ENCODE peak calls at places on chromosomes 13 and 19, in nine cellular contexts. Y is hepatic stellate cell, E is NCI-H526, B is NCI-H1694, K is HS-5, P is colonic mucosa, J is GM03348, V is GM04504, H is left lung. L is an unnamed sample.

GRCh38 chr13:113023217-113023597 is 54.2 kb downstream of the MCF2L start:
- DNase-seq in V (no peak), K (no peak), P (no peak), Y (no peak), E (no peak), J (no peak), B (no peak), H (peak; percentile 76), L (no peak)

GRCh38 chr19:46875234-46875633 is 14.4 kb downstream of the ARHGAP35 start:
- DNase-seq in K (no peak), Y (no peak), V (no peak), H (no peak), P (no peak), J (no peak), B (no peak), E (no peak), L (no peak)

GRCh38 chr13:84609716-84610115 is 727.4 kb upstream of the SLITRK1 start:
- DNase-seq in K (peak; percentile 35), P (no peak), J (peak; percentile 7), B (peak; percentile 6), Y (no peak), V (no peak), H (no peak), E (no peak), L (no peak)

GRCh38 chr19:50252111-50252886 is 48.9 kb downstream of the MYH14 start:
- DNase-seq in V (no peak), K (no peak), B (peak; percentile 6), J (no peak), H (no peak), P (peak; percentile 35), E (no peak), Y (no peak), L (no peak)

GRCh38 chr19:19006213-19006612 is 27.1 kb downstream of the SUGP2 start:
- DNase-seq in V (no peak), J (no peak), B (no peak), K (no peak), H (no peak), Y (no peak), E (no peak), P (no peak), L (no peak)

GRCh38 chr19:19490247-19490968 is 24.9 kb downstream of the TSSK6 start:
- DNase-seq in J (peak; percentile 89), Y (peak; percentile 89), H (peak; percentile 73), K (peak; percentile 69), B (peak; percentile 71), E (peak; percentile 60), V (peak; percentile 68), P (peak; percentile 88), L (peak; percentile 25)

GRCh38 chr19:1833540-1833939 is 14.7 kb downstream of the REXO1 start:
- DNase-seq in V (no peak), K (no peak), Y (no peak), H (no peak), P (no peak), J (no peak), B (no peak), E (no peak), L (no peak)

GRCh38 chr19:918481-919156 is 1.5 kb downstream of the KISS1R start:
- DNase-seq in J (no peak), K (no peak), B (no peak), V (no peak), P (no peak), H (no peak), E (no peak), Y (no peak), L (no peak)

GRCh38 chr13:39676315-39676876 is 20.9 kb downstream of the COG6 start:
- DNase-seq in K (no peak), E (peak; percentile 44), P (no peak), J (peak; percentile 27), B (peak; percentile 72), V (no peak), H (no peak), Y (no peak), L (no peak)

GRCh38 chr19:907183-907853 is 5.7 kb downstream of the R3HDM4 start:
- DNase-seq in B (no peak), K (no peak), V (no peak), Y (no peak), E (no peak), H (no peak), J (no peak), P (no peak), L (no peak)

GRCh38 chr13:32135655-32136054 is 104.1 kb downstream of the FRY start:
- DNase-seq in B (no peak), V (peak; percentile 34), H (no peak), K (peak; percentile 22), J (peak; percentile 50), E (no peak), Y (peak; percentile 37), P (no peak), L (no peak)

GRCh38 chr19:51146751-51147150 is 4.7 kb downstream of the SIGLEC7 start:
- DNase-seq in Y (no peak), B (no peak), P (no peak), E (no peak), H (no peak), J (no peak), V (no peak), K (no peak), L (no peak)

GRCh38 chr13:99298056-99298455 is 9.1 kb downstream of the GPR183 start:
- DNase-seq in E (no peak), K (no peak), B (no peak), H (no peak), P (no peak), V (no peak), Y (no peak), J (no peak), L (no peak)

GRCh38 chr13:64925284-64925683 is 2304.9 kb downstream of the PCDH9 start:
- DNase-seq in B (no peak), E (no peak), K (no peak), P (no peak), Y (no peak), J (no peak), H (no peak), V (no peak), L (no peak)